ENCODE peak calls at places on chromosomes 11 and 22, in ten cellular contexts. L is HCT116, G is heart left ventricle, K is stomach, E is tibial nerve, F is uterus, B is lower leg skin, S is GM12878, W is spleen, C is right lobe of liver. O is an unnamed sample.

GRCh38 chr22:42164901-42165300 is 34.3 kb upstream of the CYP2D6 start:
- DNase-seq in L (no peak), G (no peak), K (no peak), E (no peak), F (no peak), B (no peak), S (no peak), W (no peak), C (no peak), O (no peak)

GRCh38 chr11:69637956-69638871 is 2.7 kb upstream of the CCND1 start:
- DNase-seq in L (peak; percentile 80), G (peak; percentile 77), K (peak; percentile 77), E (no peak), F (no peak), B (no peak), S (no peak), W (peak; percentile 80), C (peak; percentile 70), O (no peak)

GRCh38 chr22:41201146-41201545 is 4.0 kb upstream of the L3MBTL2 start:
- DNase-seq in L (no peak), G (no peak), K (no peak), E (no peak), F (no peak), B (no peak), S (no peak), W (no peak), C (no peak), O (no peak)

GRCh38 chr11:107116358-107116757 is 98.1 kb upstream of the GUCY1A2 start:
- DNase-seq in L (no peak), G (no peak), K (no peak), E (no peak), F (no peak), B (no peak), S (no peak), W (no peak), C (no peak), O (no peak)

GRCh38 chr11:95111923-95112540 is 22.4 kb downstream of the ENDOD1 start:
- DNase-seq in L (no peak), G (no peak), K (no peak), E (no peak), F (no peak), B (no peak), S (no peak), W (no peak), C (no peak), O (no peak)

GRCh38 chr22:24179478-24180210 is 1.6 kb upstream of the SUSD2 start:
- DNase-seq in L (no peak), G (no peak), K (no peak), E (no peak), F (no peak), B (no peak), S (no peak), W (no peak), C (no peak), O (no peak)

GRCh38 chr11:121372671-121373429 is 79.3 kb upstream of the SORL1 start:
- DNase-seq in L (no peak), G (no peak), K (no peak), E (no peak), F (no peak), B (no peak), S (peak; percentile 82), W (no peak), C (no peak), O (no peak)

GRCh38 chr11:95055273-95055897 is 6.2 kb downstream of the KDM4F start:
- DNase-seq in L (no peak), G (no peak), K (no peak), E (no peak), F (no peak), B (no peak), S (no peak), W (no peak), C (no peak), O (no peak)

GRCh38 chr11:134425816-134426536 is 13.9 kb upstream of the B3GAT1 start:
- DNase-seq in L (no peak), G (no peak), K (no peak), E (no peak), F (no peak), B (no peak), S (no peak), W (peak; percentile 30), C (no peak), O (no peak)

GRCh38 chr11:35126000-35126878 is 12.7 kb upstream of the CD44 start:
- DNase-seq in L (no peak), G (no peak), K (no peak), E (no peak), F (no peak), B (no peak), S (peak; percentile 88), W (no peak), C (no peak), O (no peak)

GRCh38 chr11:97888641-97889040 is 1132.1 kb upstream of the CNTN5 start:
- DNase-seq in L (no peak), G (no peak), K (no peak), E (no peak), F (no peak), B (no peak), S (no peak), W (no peak), C (no peak), O (no peak)

GRCh38 chr11:2954263-2954662 is 25.0 kb upstream of the PHLDA2 start:
- DNase-seq in L (no peak), G (no peak), K (no peak), E (no peak), F (no peak), B (no peak), S (no peak), W (no peak), C (no peak), O (no peak)

GRCh38 chr11:12234216-12234615 is 123.8 kb downstream of the MICAL2 start:
- DNase-seq in L (no peak), G (no peak), K (no peak), E (no peak), F (no peak), B (no peak), S (no peak), W (no peak), C (no peak), O (no peak)

DNA sequence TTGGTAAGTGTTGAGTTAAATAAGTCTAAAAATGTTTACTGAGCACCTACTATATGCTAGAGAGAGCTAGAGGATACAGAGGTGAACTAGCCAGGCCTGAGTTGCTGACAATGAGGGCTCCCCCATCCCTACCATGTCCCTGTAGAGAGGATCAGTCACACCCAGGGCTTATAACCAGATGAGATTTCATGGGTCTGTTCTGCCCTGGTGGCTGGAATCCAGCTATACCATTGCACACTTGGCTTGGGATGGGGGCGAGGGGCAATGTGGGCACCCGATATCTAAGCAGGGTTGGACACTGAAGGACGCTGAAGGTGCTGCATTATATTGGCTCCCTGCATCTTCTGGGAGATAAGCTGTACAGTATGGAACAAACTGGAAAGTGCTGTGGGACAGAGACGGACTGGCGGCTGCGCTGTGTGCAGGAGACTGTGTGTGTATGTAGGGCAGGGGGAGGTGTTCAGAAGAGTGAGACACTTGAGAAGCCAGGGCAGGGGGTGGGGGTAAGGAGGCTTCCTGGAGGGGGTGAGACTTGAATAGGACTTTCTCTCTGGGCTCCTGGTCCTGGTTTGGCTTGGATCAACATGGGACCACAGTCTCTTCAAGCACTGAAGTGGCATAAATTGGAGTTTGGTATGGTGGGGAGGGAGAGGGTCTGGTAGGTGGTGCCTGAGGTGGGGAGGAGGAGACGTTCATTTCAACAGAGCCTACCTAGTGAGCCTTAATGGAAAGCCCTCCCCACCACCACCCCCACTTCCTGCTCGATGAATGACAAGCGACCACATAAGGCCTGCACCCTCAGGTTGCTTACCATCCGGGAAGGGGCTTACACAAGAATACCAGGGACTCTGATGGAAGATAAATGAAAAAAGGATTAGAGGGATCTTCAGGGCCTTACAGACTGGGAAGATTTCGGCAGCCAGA is 1.8 kb downstream of the CD82 start:
- DNase-seq in L (no peak), G (no peak), K (no peak), E (no peak), F (no peak), B (no peak), S (no peak), W (no peak), C (no peak), O (no peak)
- TF ChIP-seq CTCF in L (peak; percentile 23), G (no peak), K (no peak), E (no peak), F (no peak), B (no peak), S (no peak), W (no peak), C (no peak), O (no peak)

DNA sequence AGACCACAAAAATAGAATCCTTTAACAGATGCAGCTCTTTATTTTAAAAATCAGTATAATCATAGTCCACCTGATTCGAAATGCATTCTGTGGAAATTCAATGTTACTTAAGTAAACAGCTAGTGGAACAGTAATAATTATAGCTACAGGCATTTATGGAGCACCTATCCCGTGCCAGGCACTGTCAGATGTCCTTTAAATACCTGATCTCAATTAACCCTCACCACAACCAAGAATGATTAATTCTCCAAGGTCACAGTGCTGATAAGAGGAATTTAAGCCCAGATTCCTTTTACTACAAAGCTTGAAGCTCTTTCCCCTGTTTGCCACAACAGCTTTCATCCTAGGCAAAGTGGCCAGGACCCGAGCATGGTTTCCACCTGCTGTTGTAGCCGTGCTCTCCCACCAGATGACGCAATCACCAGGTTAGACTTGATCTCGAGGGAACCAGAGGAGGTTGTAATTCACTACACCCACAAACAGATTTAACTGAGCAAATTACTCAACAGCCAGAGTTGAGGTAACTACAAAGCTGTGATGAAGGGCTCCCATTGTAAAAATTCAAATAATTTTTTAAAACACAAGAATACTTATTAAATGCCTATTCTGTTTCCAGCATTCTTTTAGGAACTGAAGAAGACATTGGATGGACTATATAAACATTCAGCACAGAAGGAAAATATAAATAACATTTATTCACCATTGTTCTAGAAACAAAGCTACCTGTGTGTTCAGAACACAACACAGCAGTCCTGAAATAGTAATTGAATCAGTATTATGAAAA is 10.3 kb downstream of the PRDM10 start:
- DNase-seq in L (peak; percentile 48), G (no peak), K (peak; percentile 60), E (no peak), F (no peak), B (no peak), S (no peak), W (no peak), C (peak; percentile 50), O (no peak)
- TF ChIP-seq POLR2A in L (no peak), G (no peak), K (no peak), E (no peak), F (no peak), B (no peak), S (no peak), W (no peak), C (no peak), O (no peak)

GRCh38 chr11:102316505-102316904 is 779 bp upstream of the BIRC3 start:
- DNase-seq in L (no peak), G (no peak), K (no peak), E (no peak), F (no peak), B (no peak), S (no peak), W (no peak), C (no peak), O (no peak)
- H3K4me3 ChIP-seq in L (peak overlapping the region; percentile 12), G (no peak overlapping the region), K (no peak overlapping the region), E (no peak overlapping the region), F (no peak overlapping the region), B (no peak overlapping the region), S (peak overlapping the region; percentile 62), W (no peak overlapping the region), C (no peak overlapping the region), O (no peak overlapping the region)

DNA sequence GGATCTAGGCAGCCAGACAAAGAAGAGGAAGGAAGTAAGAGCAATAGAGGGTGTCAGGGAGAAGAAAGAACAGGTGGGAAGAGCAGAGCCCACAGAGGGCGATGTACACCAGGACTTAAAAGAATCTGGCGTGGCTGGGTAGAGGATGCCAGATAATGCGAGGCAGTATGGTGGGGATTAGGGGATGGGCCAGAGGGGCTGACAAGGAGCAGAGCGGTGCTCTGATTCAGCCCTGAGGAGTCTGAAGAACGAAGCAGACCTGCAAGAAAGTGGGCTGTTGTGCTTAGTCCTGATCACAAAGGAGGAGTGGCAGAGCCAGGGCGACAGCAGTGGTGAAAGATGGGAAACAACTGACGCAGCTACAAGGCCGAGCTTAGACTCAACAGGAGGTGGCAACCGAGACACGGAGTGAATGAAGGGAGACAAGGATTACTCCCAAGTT is 163.7 kb downstream of the LARGE1 start:
- DNase-seq in L (no peak), G (peak; percentile 35), K (no peak), E (no peak), F (no peak), B (no peak), S (no peak), W (no peak), C (no peak), O (no peak)
- TF ChIP-seq CTCF in L (no peak), G (no peak), K (no peak), E (no peak), F (no peak), B (no peak), S (no peak), W (no peak), C (no peak), O (no peak)

O was measured in ovary.